ENCODE peak calls at places on chromosomes 4 and X, in four cellular contexts. L, R, Q and K are unnamed samples.

GRCh38 chr4:134337584-134337983 is 136.0 kb upstream of the PABPC4L start:
- DNase-seq in L (no peak), R (peak; percentile 59), Q (no peak), K (no peak)

GRCh38 chr4:111773858-111774257 is 371.4 kb upstream of the FAM241A start:
- DNase-seq in L (no peak), R (peak; percentile 4), Q (no peak), K (no peak)

GRCh38 chr4:40316782-40317635 is 18.1 kb upstream of the CHRNA9 start:
- DNase-seq in L (peak; percentile 88), R (peak; percentile 95), Q (peak; percentile 96), K (peak; percentile 39)

GRCh38 chrX:133970021-133970550 is 15.3 kb downstream of the GPC3 start:
- DNase-seq in L (no peak), R (no peak), Q (no peak), K (no peak)

GRCh38 chr4:88286897-88287296 is 2.5 kb upstream of the PPM1K start:
- DNase-seq in L (no peak), R (peak; percentile 33), Q (no peak), K (no peak)

GRCh38 chr4:6280365-6280996 is 10.8 kb downstream of the WFS1 start:
- DNase-seq in L (no peak), R (no peak), Q (no peak), K (no peak)

GRCh38 chrX:119375561-119375960 is 23.6 kb upstream of the SLC25A43 start:
- DNase-seq in L (peak; percentile 31), R (peak; percentile 83), Q (no peak), K (no peak)

GRCh38 chrX:107454302-107454701 is 4.8 kb downstream of the FRMPD3 start:
- DNase-seq in L (peak; percentile 6), R (no peak), Q (peak; percentile 24), K (no peak)

GRCh38 chr4:175092114-175092513 is 174.0 kb downstream of the ADAM29 start:
- DNase-seq in L (no peak), R (no peak), Q (no peak), K (no peak)